ENCODE peak calls at places on chromosomes 6 and 20, in five cellular contexts. O is HT1080; V is fibroblast of the conjunctiva; Q is stimulated activated naive B cell treated with anti-CD40 and anti-IgM and Interleukin-4, amounts not matched to agents 10 μg/mL and 1 μg/mL and 100 μg/mL, for 72 hours; P is GM23248. K is an unnamed sample.
A peak's percentile ranks its signal among the peaks of the same experiment; 100 is the strongest.

GRCh38 chr20:39412091-39412490 is 449.9 kb downstream of the DHX35 start:
- DNase-seq in V (no peak), P (no peak), Q (no peak), O (no peak), K (no peak)

GRCh38 chr6:34486106-34486740 is 20.3 kb downstream of the PACSIN1 start:
- DNase-seq in Q (no peak), P (no peak), V (no peak), O (no peak), K (no peak)

GRCh38 chr6:72324591-72324990 is 297.3 kb upstream of the KCNQ5 start:
- DNase-seq in P (no peak), V (no peak), Q (no peak), O (no peak), K (no peak)

GRCh38 chr20:38357653-38358207 is 11.4 kb downstream of the LBP start:
- DNase-seq in V (no peak), Q (no peak), O (peak; percentile 78), P (peak; percentile 15), K (no peak)

GRCh38 chr6:108736832-108737231 is 111.4 kb upstream of the ARMC2 start:
- DNase-seq in Q (no peak), P (peak; percentile 82), O (peak; percentile 96), V (peak; percentile 66), K (no peak)

GRCh38 chr20:63469019-63469712 is 3.3 kb downstream of the KCNQ2 start:
- DNase-seq in V (no peak), P (no peak), O (no peak), Q (no peak), K (no peak)

GRCh38 chr20:6611911-6612614 is 155.4 kb upstream of the BMP2 start:
- DNase-seq in P (no peak), O (no peak), Q (no peak), V (no peak), K (no peak)

GRCh38 chr6:89013463-89013862 is 50.0 kb upstream of the RNGTT start:
- DNase-seq in O (no peak), P (no peak), V (no peak), Q (no peak), K (no peak)

GRCh38 chr6:52356017-52356416 is 5.9 kb upstream of the PAQR8 start:
- DNase-seq in Q (no peak), V (no peak), P (no peak), O (no peak), K (no peak)

K was measured in GM12865.